ENCODE peak calls at places on chromosomes 11 and 22, in seven cellular contexts. P is GM06990, W is cardiac muscle cell, O is tibial nerve, A is esophagus muscularis mucosa, H is upper lobe of right lung, X is GM13977. M is an unnamed sample.

GRCh38 chr11:3808846-3809623 is 675 bp downstream of the PGAP2 start:
- DNase-seq in P (no peak), W (peak; percentile 52), O (no peak), A (no peak), H (no peak), X (peak; percentile 88), M (no peak)

GRCh38 chr11:106288988-106289387 is 211.5 kb downstream of the AASDHPPT start:
- DNase-seq in P (no peak), W (no peak), O (no peak), A (no peak), H (no peak), X (no peak), M (no peak)

GRCh38 chr22:41498322-41498721 is 29.4 kb downstream of the ACO2 start:
- DNase-seq in P (no peak), W (no peak), O (no peak), A (no peak), H (no peak), X (no peak), M (no peak)

GRCh38 chr11:289706-290620 is 1.0 kb downstream of the PGGHG start:
- DNase-seq in P (no peak), W (no peak), O (no peak), A (no peak), H (peak; percentile 64), X (peak; percentile 59), M (no peak)

GRCh38 chr11:70485326-70486025 is 87.1 kb downstream of the CTTN start:
- DNase-seq in P (no peak), W (no peak), O (no peak), A (no peak), H (no peak), X (no peak), M (no peak)

GRCh38 chr11:120334894-120335462 is 1.2 kb upstream of the ARHGEF12 start:
- DNase-seq in P (peak; percentile 45), W (peak; percentile 69), O (peak; percentile 97), A (no peak), H (no peak), X (peak; percentile 77), M (peak; percentile 38)

GRCh38 chr11:28713850-28714249 is 605.7 kb downstream of the METTL15 start:
- DNase-seq in P (no peak), W (no peak), O (no peak), A (no peak), H (no peak), X (no peak), M (no peak)

GRCh38 chr11:28447226-28447625 is 339.0 kb downstream of the METTL15 start:
- DNase-seq in P (no peak), W (no peak), O (no peak), A (no peak), H (no peak), X (no peak), M (no peak)

GRCh38 chr11:122649133-122649532 is 6.4 kb upstream of the UBASH3B start:
- DNase-seq in P (no peak), W (no peak), O (no peak), A (no peak), H (no peak), X (no peak), M (no peak)

GRCh38 chr11:114284021-114284420 is 12.2 kb upstream of the NNMT start:
- DNase-seq in P (no peak), W (no peak), O (no peak), A (peak; percentile 62), H (no peak), X (no peak), M (no peak)

GRCh38 chr11:130358398-130358797 is 43.7 kb upstream of the ZBTB44 start:
- DNase-seq in P (no peak), W (no peak), O (no peak), A (no peak), H (no peak), X (no peak), M (no peak)

GRCh38 chr22:42270512-42271190 is at the start of gene TCF20:
- DNase-seq in P (peak; percentile 82), W (peak; percentile 91), O (peak; percentile 73), A (no peak), H (peak; percentile 89), X (peak; percentile 99), M (peak; percentile 73)

GRCh38 chr11:3121931-3122774 is 43.0 kb downstream of the OSBPL5 start:
- DNase-seq in P (no peak), W (no peak), O (no peak), A (no peak), H (peak; percentile 61), X (no peak), M (no peak)

GRCh38 chr11:108559340-108559739 is 34.2 kb downstream of the EXPH5 start:
- DNase-seq in P (no peak), W (no peak), O (no peak), A (no peak), H (no peak), X (no peak), M (no peak)

GRCh38 chr11:65983589-65983987 is 18.4 kb downstream of the EIF1AD start:
- DNase-seq in P (no peak), W (no peak), O (no peak), A (no peak), H (no peak), X (no peak), M (no peak)
- TF ChIP-seq CTCF in P (no peak), W (no peak), O (no peak), A (no peak), H (no peak), X (no peak), M (no peak)

GRCh38 chr11:17766590-17766989 is 32.0 kb downstream of the KCNC1 start:
- DNase-seq in P (no peak), W (no peak), O (no peak), A (no peak), H (peak; percentile 33), X (no peak), M (no peak)
- TF ChIP-seq CTCF in P (peak; percentile 24), W (no peak), O (no peak), A (no peak), H (no peak), X (peak; percentile 45), M (no peak)

GRCh38 chr11:1691027-1691877 is 5.7 kb upstream of the KRTAP5-6 start:
- DNase-seq in P (no peak), W (no peak), O (no peak), A (no peak), H (no peak), X (no peak), M (no peak)
- TF ChIP-seq CTCF in P (no peak), W (no peak), O (no peak), A (no peak), H (no peak), X (no peak), M (no peak)

DNA sequence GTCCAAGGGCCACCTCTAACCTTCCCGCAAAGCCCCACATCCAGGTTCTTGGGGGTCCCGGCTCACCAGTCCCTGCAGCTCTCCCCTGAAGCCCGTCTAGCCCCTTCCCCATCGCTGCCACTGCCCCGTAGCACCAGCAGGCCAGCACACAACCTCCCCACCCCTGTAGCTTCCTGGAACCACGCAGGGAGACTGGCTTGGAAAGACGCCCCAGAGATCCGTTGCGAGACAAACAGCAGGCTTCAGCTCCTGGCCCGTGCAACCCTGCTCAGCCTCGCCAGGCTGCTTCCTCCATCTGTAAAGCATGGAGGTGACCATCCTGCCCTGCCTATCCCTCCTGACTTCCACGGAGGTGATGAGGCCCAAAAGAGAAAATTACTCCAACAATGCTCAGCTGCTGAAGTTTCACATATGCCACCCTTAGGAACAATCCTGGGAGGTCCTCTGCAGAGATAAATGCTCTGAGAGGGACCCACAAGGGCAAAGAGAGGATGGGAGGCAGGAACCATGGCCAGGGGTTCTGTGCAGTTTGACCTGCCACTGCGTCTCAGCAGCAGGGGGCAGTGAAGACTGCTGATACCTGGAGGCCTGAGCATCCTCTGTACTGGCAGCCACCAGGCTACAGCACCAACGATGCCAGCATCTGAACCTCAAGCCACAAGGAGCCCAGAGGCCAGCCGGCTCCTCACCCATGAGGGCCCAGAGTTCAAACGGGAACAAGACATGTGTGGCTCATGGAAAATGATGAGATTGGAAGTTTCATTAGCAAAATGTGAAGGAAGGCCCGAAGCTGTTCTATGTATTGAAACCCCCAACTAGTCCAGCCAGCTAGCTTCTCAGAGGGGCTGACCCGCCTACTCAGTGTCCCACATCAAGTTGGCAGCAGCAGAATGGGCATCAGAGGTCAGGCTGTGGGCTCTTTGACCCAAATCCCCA is 16.1 kb downstream of the DGCR2 start:
- DNase-seq in P (no peak), W (no peak), O (no peak), A (no peak), H (peak; percentile 63), X (no peak), M (peak; percentile 57)
- TF ChIP-seq CTCF in P (peak; percentile 69), W (no peak), O (no peak), A (no peak), H (peak; percentile 17), X (peak; percentile 41), M (no peak)

DNA sequence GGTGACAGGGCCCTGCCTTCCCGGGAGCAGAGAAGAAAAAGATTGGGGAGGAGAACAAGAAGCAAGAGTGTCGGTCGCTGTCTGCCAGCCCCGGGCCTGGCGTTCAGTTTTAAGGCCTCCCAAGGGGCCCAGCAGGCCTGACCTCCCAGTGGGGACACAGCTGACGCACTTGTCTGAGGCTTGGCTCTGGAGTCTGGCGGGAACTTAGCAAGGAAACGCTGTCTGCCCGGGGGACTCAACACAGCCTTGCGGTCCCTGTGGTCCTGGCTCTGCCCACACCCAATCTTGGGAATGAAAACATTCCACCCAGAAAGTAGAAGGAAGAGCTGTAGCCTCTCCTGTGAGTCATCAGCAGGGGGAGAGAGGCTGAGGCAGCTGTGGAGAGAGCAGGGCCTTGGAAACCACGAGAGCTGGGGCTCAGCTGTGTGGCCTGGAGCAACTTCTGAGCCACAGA is 54.4 kb downstream of the TRAF6 start:
- DNase-seq in P (no peak), W (peak; percentile 18), O (peak; percentile 52), A (no peak), H (peak; percentile 69), X (no peak), M (no peak)
- TF ChIP-seq CTCF in P (no peak), W (no peak), O (no peak), A (no peak), H (no peak), X (no peak), M (no peak)

DNA sequence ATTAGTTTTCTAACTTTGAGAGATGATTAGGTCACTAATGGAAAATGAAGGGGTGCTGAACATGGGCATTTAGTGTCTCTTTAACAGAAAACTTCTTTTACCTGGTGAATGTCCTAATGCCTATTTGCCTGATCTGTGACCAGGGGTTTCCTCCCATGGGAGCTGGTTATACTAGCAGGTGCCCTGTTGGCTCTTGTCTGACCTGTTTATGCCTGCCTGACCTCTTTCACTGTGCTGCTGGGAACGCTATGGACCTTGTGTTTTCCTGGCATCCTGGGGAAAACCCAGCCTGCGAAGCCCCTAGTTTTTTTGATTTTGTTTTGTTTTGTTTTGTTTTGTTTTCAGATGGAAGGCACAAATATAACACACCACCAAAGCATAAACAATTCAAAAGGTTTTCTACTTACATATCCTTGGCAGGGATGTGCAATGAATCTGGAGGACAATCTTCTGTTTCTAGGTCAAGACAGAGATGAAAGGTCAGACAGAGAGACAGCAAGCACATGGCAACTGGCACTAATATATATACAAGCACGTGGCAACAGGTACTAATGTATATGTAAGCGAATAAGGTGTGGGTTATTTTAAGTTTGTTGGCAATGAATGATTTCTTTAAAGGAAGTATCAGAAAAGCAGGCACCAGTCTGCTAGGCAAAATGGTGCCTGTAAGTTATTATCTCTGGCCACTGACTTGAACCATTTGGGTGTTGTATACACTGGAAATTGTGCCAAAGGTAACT is 390.2 kb downstream of the LUZP2 start:
- DNase-seq in P (no peak), W (no peak), O (no peak), A (no peak), H (no peak), X (no peak), M (no peak)
- TF ChIP-seq CTCF in P (no peak), W (no peak), O (no peak), A (no peak), H (no peak), X (no peak), M (no peak)

GRCh38 chr11:123829745-123830144 is 23.6 kb upstream of the OR6M1 start:
- DNase-seq in P (no peak), W (no peak), O (no peak), A (no peak), H (no peak), X (no peak), M (no peak)
- TF ChIP-seq CTCF in P (no peak), W (no peak), O (no peak), A (no peak), H (no peak), X (no peak), M (no peak)